ENCODE peak calls at places on chromosomes 1 and 21, in five cellular contexts. R is right atrium auricular region, Z is osteocyte, D is neural crest cell, F is fibroblast of mammary gland. V is an unnamed sample.
A peak's percentile ranks its signal among the peaks of the same experiment; 100 is the strongest.

GRCh38 chr1:209920844-209921243 is 17.2 kb upstream of the SYT14 start:
- DNase-seq in R (no peak), Z (no peak), D (no peak), F (no peak), V (no peak)

GRCh38 chr1:54984126-54984842 is 3.9 kb downstream of the TMEM61 start:
- DNase-seq in R (no peak), Z (no peak), D (no peak), F (no peak), V (no peak)

GRCh38 chr1:208387908-208388756 is 143.9 kb upstream of the PLXNA2 start:
- DNase-seq in R (no peak), Z (no peak), D (no peak), F (no peak), V (no peak)

GRCh38 chr1:50700226-50701020 is 259.6 kb downstream of the FAF1 start:
- DNase-seq in R (no peak), Z (no peak), D (peak; percentile 4), F (no peak), V (no peak)

GRCh38 chr1:115507256-115507589 is 134.5 kb upstream of the VANGL1 start:
- DNase-seq in R (no peak), Z (no peak), D (peak; percentile 6), F (peak; percentile 69), V (no peak)

GRCh38 chr1:34268311-34269042 is 91.8 kb downstream of the C1orf94 start:
- DNase-seq in R (no peak), Z (peak; percentile 57), D (no peak), F (peak; percentile 64), V (no peak)

GRCh38 chr1:204844326-204844725 is 26.3 kb upstream of the NFASC start:
- DNase-seq in R (no peak), Z (no peak), D (no peak), F (no peak), V (no peak)

GRCh38 chr1:201667479-201667878 is 128.6 kb downstream of the NAV1 start:
- DNase-seq in R (no peak), Z (no peak), D (no peak), F (no peak), V (no peak)

GRCh38 chr1:32179443-32180185 is at the start of gene TXLNA:
- DNase-seq in R (peak; percentile 96), Z (peak; percentile 97), D (peak; percentile 87), F (peak; percentile 88), V (peak; percentile 81)
- TF ChIP-seq CTCF in R (peak; percentile 31), Z (no peak), D (no peak), F (no peak), V (no peak)

DNA sequence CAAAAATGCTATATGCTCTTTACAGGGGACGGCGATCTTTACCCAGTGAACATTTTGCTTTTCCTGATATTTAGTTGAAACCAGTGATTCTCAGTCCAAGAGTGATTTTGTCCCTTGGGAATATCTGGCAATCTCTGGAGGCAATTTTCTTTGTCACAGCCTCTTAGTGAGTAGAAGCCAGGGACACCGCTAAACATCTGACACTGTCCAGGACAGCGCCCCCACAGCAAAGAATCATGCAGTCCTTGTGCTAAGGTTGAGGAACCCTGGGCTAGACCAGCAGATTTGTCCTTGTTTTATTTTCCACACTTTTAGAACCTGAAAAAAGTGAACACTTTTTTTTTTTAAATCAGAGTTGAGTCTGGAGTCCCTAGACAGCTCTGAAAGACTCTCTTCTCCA is 13.1 kb downstream of the EVA1C start:
- DNase-seq in R (no peak), Z (no peak), D (no peak), F (no peak), V (no peak)
- TF ChIP-seq CTCF in R (no peak), Z (no peak), D (no peak), F (no peak), V (no peak)

DNA sequence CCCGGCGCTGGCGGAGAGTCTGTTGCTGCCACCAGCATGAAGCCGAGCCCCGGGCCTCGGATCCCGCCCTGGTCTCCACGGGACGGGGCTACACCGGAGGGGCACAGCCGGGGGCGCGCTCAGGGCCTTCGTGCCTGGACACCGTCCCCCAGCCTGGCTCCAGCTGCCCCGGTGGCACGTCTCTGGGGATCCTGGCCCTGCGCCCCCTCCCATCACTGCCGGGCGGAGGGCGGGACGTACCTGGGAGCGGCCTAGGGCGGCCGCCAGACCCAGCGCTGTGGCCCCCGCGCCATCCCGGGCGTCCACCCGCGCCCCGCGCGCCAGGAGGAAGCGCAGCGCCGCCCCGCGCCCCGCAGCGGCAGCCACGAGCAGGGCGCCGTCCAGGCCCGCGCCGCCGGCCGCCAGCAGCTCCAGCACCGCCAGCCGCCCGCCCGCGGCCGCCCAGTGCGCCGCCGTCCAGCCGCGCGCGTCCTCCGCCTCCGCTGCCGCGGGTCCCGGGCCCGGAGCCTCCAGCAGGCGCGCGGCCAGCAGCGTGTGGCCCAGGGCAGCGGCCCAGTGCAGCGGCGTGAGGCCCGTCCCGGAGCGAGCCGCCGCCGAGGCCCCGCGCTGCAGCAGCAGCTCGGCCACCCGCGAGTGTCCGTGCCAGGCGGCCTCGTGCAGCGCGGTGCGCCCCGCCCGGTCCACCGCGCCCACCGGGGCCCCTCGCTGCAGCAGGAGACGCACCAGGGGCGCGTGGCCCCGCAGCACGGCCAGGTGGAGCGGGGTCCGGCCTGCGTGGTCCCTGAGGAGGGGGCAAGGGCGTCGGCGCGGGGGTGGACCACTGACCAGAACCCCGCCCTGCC is 1.0 kb downstream of the ANKRD65 start:
- DNase-seq in R (no peak), Z (no peak), D (no peak), F (no peak), V (no peak)
- TF ChIP-seq CTCF in R (no peak), Z (no peak), D (no peak), F (no peak), V (no peak)

DNA sequence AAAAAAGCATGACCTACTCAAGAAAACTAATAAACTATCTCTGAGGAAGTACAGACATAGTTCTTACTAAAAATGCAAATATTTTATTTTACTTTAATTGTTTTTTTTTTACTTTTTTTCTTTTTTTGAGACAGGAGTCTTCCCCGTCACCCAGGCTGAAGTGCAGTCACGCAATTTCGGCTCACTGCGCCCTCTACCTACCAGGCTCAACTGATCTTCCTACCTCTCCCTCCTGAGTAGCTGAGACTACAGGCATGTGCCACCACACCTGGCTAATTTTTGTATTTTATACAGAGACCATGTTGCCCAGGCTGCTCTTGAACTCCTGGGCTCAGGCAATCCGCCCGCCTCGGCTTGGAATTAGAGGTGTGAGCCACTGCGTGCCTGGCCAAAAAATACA is 1263.1 kb downstream of the KCNT2 start:
- DNase-seq in R (no peak), Z (no peak), D (peak; percentile 14), F (no peak), V (no peak)
- TF ChIP-seq CTCF in R (no peak), Z (no peak), D (peak; percentile 58), F (no peak), V (no peak)

GRCh38 chr1:113714606-113715269 is 44.5 kb downstream of the PHTF1 start:
- DNase-seq in R (no peak), Z (no peak), D (no peak), F (peak; percentile 3), V (no peak)
- TF ChIP-seq CTCF in R (no peak), Z (no peak), D (no peak), F (peak; percentile 1), V (no peak)

GRCh38 chr1:184974086-184974836 is at the start of gene NIBAN1:
- DNase-seq in R (peak; percentile 79), Z (peak; percentile 86), D (peak; percentile 21), F (peak; percentile 65), V (no peak)
- TF ChIP-seq CTCF in R (peak; percentile 5), Z (no peak), D (no peak), F (no peak), V (no peak)

GRCh38 chr1:203263496-203263895 is 34.0 kb upstream of the CHIT1 start:
- DNase-seq in R (no peak), Z (peak; percentile 57), D (no peak), F (no peak), V (no peak)
- TF ChIP-seq CTCF in R (no peak), Z (no peak), D (no peak), F (no peak), V (no peak)